ENCODE peak calls at places on chromosomes 7 and 10, in eight cellular contexts. One of them, this sample, is unnamed.
A peak's percentile ranks its signal among the peaks of the same experiment; 100 is the strongest.

GRCh38 chr10:78542536-78542935 is 508.9 kb downstream of the RPS24 start:
- DNase-seq in A549: no peak
- DNase-seq in H1: no peak
- DNase-seq in right atrium auricular region: no peak
- DNase-seq in cardiac muscle cell: no peak
- DNase-seq in caudate nucleus: no peak
- DNase-seq in PC-3: no peak
- DNase-seq in substantia nigra: no peak
- DNase-seq in this sample: no peak

GRCh38 chr7:46550864-46551263 is 629.8 kb upstream of the IGFBP3 start:
- DNase-seq in caudate nucleus: no peak
- DNase-seq in substantia nigra: no peak
- DNase-seq in A549: no peak
- DNase-seq in H1: no peak
- DNase-seq in cardiac muscle cell: no peak
- DNase-seq in right atrium auricular region: no peak
- DNase-seq in PC-3: no peak
- DNase-seq in this sample: no peak

GRCh38 chr10:13750299-13751190 is 163.8 kb downstream of the PRPF18 start:
- DNase-seq in substantia nigra: no peak
- DNase-seq in H1: no peak
- DNase-seq in PC-3: no peak
- DNase-seq in caudate nucleus: no peak
- DNase-seq in A549: no peak
- DNase-seq in right atrium auricular region: no peak
- DNase-seq in cardiac muscle cell: no peak
- DNase-seq in this sample: no peak

GRCh38 chr7:40966693-40967092 is 736.2 kb downstream of the INHBA start:
- DNase-seq in caudate nucleus: no peak
- DNase-seq in A549: no peak
- DNase-seq in PC-3: no peak
- DNase-seq in substantia nigra: no peak
- DNase-seq in H1: no peak
- DNase-seq in cardiac muscle cell: no peak
- DNase-seq in right atrium auricular region: no peak
- DNase-seq in this sample: no peak

GRCh38 chr7:19772323-19772722 is 1.1 kb downstream of the TMEM196 start:
- DNase-seq in right atrium auricular region: no peak
- DNase-seq in A549: no peak
- DNase-seq in caudate nucleus: no peak
- DNase-seq in cardiac muscle cell: no peak
- DNase-seq in H1: no peak
- DNase-seq in PC-3: no peak
- DNase-seq in substantia nigra: no peak
- DNase-seq in this sample: no peak

GRCh38 chr10:70967591-70968588 is 79.5 kb upstream of the PCBD1 start:
- DNase-seq in A549: no peak
- DNase-seq in cardiac muscle cell: peak; percentile 18
- DNase-seq in caudate nucleus: no peak
- DNase-seq in PC-3: peak; percentile 43
- DNase-seq in H1: no peak
- DNase-seq in right atrium auricular region: no peak
- DNase-seq in substantia nigra: no peak
- DNase-seq in this sample: peak; percentile 62

GRCh38 chr10:644943-645334 is 44.5 kb downstream of the DIP2C start:
- DNase-seq in cardiac muscle cell: no peak
- DNase-seq in substantia nigra: no peak
- DNase-seq in H1: no peak
- DNase-seq in caudate nucleus: no peak
- DNase-seq in A549: no peak
- DNase-seq in PC-3: no peak
- DNase-seq in right atrium auricular region: no peak
- DNase-seq in this sample: no peak

GRCh38 chr7:126973066-126973465 is 279.7 kb downstream of the GRM8 start:
- DNase-seq in PC-3: no peak
- DNase-seq in right atrium auricular region: no peak
- DNase-seq in substantia nigra: no peak
- DNase-seq in H1: no peak
- DNase-seq in A549: no peak
- DNase-seq in caudate nucleus: no peak
- DNase-seq in cardiac muscle cell: no peak
- DNase-seq in this sample: no peak

GRCh38 chr7:128349121-128349825 is 5.6 kb upstream of the RBM28 start:
- DNase-seq in PC-3: no peak
- DNase-seq in A549: no peak
- DNase-seq in substantia nigra: no peak
- DNase-seq in cardiac muscle cell: no peak
- DNase-seq in H1: no peak
- DNase-seq in right atrium auricular region: no peak
- DNase-seq in caudate nucleus: no peak
- DNase-seq in this sample: peak; percentile 49

GRCh38 chr7:77687747-77688144 is 8.5 kb upstream of the RSBN1L start:
- DNase-seq in right atrium auricular region: no peak
- DNase-seq in PC-3: no peak
- DNase-seq in cardiac muscle cell: no peak
- DNase-seq in caudate nucleus: no peak
- DNase-seq in H1: no peak
- DNase-seq in A549: no peak
- DNase-seq in substantia nigra: no peak
- DNase-seq in this sample: no peak
- H3K27ac ChIP-seq in right atrium auricular region: no peak overlapping the region
- H3K27ac ChIP-seq in PC-3: no peak overlapping the region
- H3K27ac ChIP-seq in cardiac muscle cell: no peak overlapping the region
- H3K27ac ChIP-seq in caudate nucleus: no peak overlapping the region
- H3K27ac ChIP-seq in H1: no peak overlapping the region
- H3K27ac ChIP-seq in A549: no peak overlapping the region
- H3K27ac ChIP-seq in substantia nigra: no peak overlapping the region
- H3K27ac ChIP-seq in this sample: no peak overlapping the region

GRCh38 chr10:68406815-68407585 is at the start of gene RUFY2:
- DNase-seq in caudate nucleus: peak; percentile 72
- DNase-seq in PC-3: peak; percentile 91
- DNase-seq in right atrium auricular region: peak; percentile 63
- DNase-seq in cardiac muscle cell: peak; percentile 88
- DNase-seq in H1: peak; percentile 91
- DNase-seq in A549: peak; percentile 59
- DNase-seq in substantia nigra: peak; percentile 75
- DNase-seq in this sample: peak; percentile 85
- H3K27ac ChIP-seq in caudate nucleus: peak within 1 kb of the TSS; percentile 91
- H3K27ac ChIP-seq in PC-3: peak within 1 kb of the TSS; percentile 27
- H3K27ac ChIP-seq in right atrium auricular region: peak within 1 kb of the TSS; percentile 95
- H3K27ac ChIP-seq in cardiac muscle cell: peak within 1 kb of the TSS; percentile 90
- H3K27ac ChIP-seq in H1: peak within 1 kb of the TSS; percentile 88
- H3K27ac ChIP-seq in A549: peak within 1 kb of the TSS; percentile 91
- H3K27ac ChIP-seq in substantia nigra: peak within 1 kb of the TSS; percentile 96
- H3K27ac ChIP-seq in this sample: peak within 1 kb of the TSS; percentile 96

DNA sequence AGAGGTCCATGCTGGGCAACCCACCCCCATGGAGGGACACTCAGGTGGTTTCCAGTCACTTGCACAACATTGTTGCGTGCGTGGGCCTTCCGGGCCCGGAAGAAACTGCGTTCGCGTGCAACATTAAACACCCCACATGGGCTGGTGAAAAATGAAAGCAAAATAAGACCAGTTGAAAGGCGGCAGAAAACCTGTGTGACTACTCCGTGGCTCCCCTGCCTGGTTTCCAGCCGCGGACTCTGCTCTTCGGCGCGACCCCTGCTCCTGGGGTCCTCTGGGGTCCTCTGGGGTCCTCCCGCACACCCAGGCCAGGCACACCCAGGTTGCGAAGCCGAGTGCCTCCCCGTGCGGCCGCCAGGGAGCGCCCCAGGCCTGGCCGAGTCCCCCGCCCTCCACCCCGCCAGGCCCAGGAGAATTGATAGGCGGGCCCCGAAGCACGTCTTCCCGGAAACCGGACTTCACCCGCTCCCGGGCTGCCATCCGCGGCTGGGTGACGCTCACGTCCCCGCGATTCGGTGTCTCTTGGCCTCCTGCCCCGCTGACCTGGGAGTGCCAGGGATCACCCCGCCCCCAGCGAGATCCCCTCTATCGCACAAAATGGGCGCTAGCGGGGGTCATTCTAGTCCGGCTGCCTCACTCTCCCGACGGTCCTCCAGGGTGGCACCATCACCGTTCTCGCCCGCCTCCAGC is 1.9 kb upstream of the SH2D4B start:
- DNase-seq in cardiac muscle cell: peak; percentile 55
- DNase-seq in PC-3: no peak
- DNase-seq in right atrium auricular region: no peak
- DNase-seq in H1: peak; percentile 78
- DNase-seq in caudate nucleus: no peak
- DNase-seq in substantia nigra: no peak
- DNase-seq in A549: peak; percentile 89
- DNase-seq in this sample: no peak
- H3K27ac ChIP-seq in cardiac muscle cell: no peak overlapping the region
- H3K27ac ChIP-seq in PC-3: no peak overlapping the region
- H3K27ac ChIP-seq in right atrium auricular region: peak overlapping the region; percentile 49
- H3K27ac ChIP-seq in H1: no peak overlapping the region
- H3K27ac ChIP-seq in caudate nucleus: no peak overlapping the region
- H3K27ac ChIP-seq in substantia nigra: peak overlapping the region; percentile 45
- H3K27ac ChIP-seq in A549: peak overlapping the region; percentile 79
- H3K27ac ChIP-seq in this sample: no peak overlapping the region

GRCh38 chr7:1523838-1524237 is 6.7 kb upstream of the MAFK start:
- DNase-seq in A549: no peak
- DNase-seq in H1: no peak
- DNase-seq in right atrium auricular region: no peak
- DNase-seq in cardiac muscle cell: no peak
- DNase-seq in substantia nigra: no peak
- DNase-seq in caudate nucleus: no peak
- DNase-seq in PC-3: no peak
- DNase-seq in this sample: no peak
- H3K27ac ChIP-seq in A549: peak overlapping the region; percentile 95
- H3K27ac ChIP-seq in H1: no peak overlapping the region
- H3K27ac ChIP-seq in right atrium auricular region: no peak overlapping the region
- H3K27ac ChIP-seq in cardiac muscle cell: no peak overlapping the region
- H3K27ac ChIP-seq in substantia nigra: no peak overlapping the region
- H3K27ac ChIP-seq in caudate nucleus: no peak overlapping the region
- H3K27ac ChIP-seq in PC-3: no peak overlapping the region
- H3K27ac ChIP-seq in this sample: no peak overlapping the region

GRCh38 chr7:50720295-50720694 is 62.4 kb downstream of the GRB10 start:
- DNase-seq in caudate nucleus: no peak
- DNase-seq in A549: no peak
- DNase-seq in H1: no peak
- DNase-seq in substantia nigra: no peak
- DNase-seq in right atrium auricular region: no peak
- DNase-seq in PC-3: no peak
- DNase-seq in cardiac muscle cell: no peak
- DNase-seq in this sample: no peak
- H3K27ac ChIP-seq in caudate nucleus: no peak overlapping the region
- H3K27ac ChIP-seq in A549: no peak overlapping the region
- H3K27ac ChIP-seq in H1: no peak overlapping the region
- H3K27ac ChIP-seq in substantia nigra: no peak overlapping the region
- H3K27ac ChIP-seq in right atrium auricular region: no peak overlapping the region
- H3K27ac ChIP-seq in PC-3: no peak overlapping the region
- H3K27ac ChIP-seq in cardiac muscle cell: no peak overlapping the region
- H3K27ac ChIP-seq in this sample: no peak overlapping the region

DNA sequence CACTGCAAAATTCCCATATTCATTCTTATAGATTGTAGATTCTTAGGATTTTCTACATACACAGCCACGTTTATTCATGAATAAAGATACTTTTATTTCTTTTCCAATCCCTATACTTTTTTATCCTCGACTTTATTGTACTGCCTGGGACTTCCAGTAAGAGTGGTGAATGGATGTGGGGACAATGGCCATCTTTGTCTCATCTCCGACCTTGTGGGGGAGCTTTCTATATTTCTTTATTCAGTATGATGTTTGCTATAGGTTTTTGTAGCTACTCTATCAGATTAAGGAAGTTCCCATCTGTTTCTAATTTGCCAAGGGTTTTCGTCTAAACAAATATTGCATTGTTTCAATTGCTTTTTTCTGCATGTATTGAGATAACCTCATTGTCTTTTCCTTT is 184.3 kb downstream of the FOXP2 start:
- DNase-seq in A549: no peak
- DNase-seq in H1: no peak
- DNase-seq in caudate nucleus: no peak
- DNase-seq in substantia nigra: no peak
- DNase-seq in PC-3: no peak
- DNase-seq in cardiac muscle cell: no peak
- DNase-seq in right atrium auricular region: no peak
- DNase-seq in this sample: no peak
- H3K27ac ChIP-seq in A549: no peak overlapping the region
- H3K27ac ChIP-seq in H1: no peak overlapping the region
- H3K27ac ChIP-seq in caudate nucleus: no peak overlapping the region
- H3K27ac ChIP-seq in substantia nigra: no peak overlapping the region
- H3K27ac ChIP-seq in PC-3: no peak overlapping the region
- H3K27ac ChIP-seq in cardiac muscle cell: no peak overlapping the region
- H3K27ac ChIP-seq in right atrium auricular region: no peak overlapping the region
- H3K27ac ChIP-seq in this sample: no peak overlapping the region

DNA sequence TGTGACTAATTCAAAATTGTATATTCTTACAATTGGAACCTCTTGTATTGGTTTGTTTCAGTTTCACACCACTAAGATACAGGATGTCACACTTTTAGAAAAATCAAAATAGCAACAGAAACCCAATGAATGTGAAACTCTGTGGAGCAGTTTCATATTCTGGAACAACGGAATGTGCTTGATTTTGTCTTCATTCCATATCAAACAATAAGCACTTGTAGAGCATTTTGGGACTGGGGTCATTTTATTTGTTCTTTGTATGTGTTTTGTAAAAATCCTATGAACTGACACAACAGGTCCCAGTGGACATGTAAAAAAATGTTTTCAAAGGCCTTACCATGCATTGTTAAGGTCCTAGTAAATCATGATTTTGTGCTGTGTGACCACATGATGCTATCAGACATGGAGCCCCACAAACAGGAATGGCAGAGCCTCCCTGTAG is 123.1 kb downstream of the DKK1 start:
- DNase-seq in A549: no peak
- DNase-seq in PC-3: no peak
- DNase-seq in caudate nucleus: no peak
- DNase-seq in substantia nigra: no peak
- DNase-seq in H1: no peak
- DNase-seq in right atrium auricular region: no peak
- DNase-seq in cardiac muscle cell: no peak
- DNase-seq in this sample: no peak
- H3K27ac ChIP-seq in A549: no peak overlapping the region
- H3K27ac ChIP-seq in PC-3: no peak overlapping the region
- H3K27ac ChIP-seq in caudate nucleus: no peak overlapping the region
- H3K27ac ChIP-seq in substantia nigra: no peak overlapping the region
- H3K27ac ChIP-seq in H1: no peak overlapping the region
- H3K27ac ChIP-seq in right atrium auricular region: no peak overlapping the region
- H3K27ac ChIP-seq in cardiac muscle cell: no peak overlapping the region
- H3K27ac ChIP-seq in this sample: no peak overlapping the region

GRCh38 chr10:122308487-122309141 is 37.5 kb downstream of the BTBD16 start:
- DNase-seq in right atrium auricular region: peak; percentile 55
- DNase-seq in A549: no peak
- DNase-seq in PC-3: no peak
- DNase-seq in H1: no peak
- DNase-seq in substantia nigra: no peak
- DNase-seq in caudate nucleus: no peak
- DNase-seq in cardiac muscle cell: no peak
- DNase-seq in this sample: no peak
- H3K27ac ChIP-seq in right atrium auricular region: peak overlapping the region; percentile 77
- H3K27ac ChIP-seq in A549: peak overlapping the region; percentile 94
- H3K27ac ChIP-seq in PC-3: peak overlapping the region; percentile 85
- H3K27ac ChIP-seq in H1: no peak overlapping the region
- H3K27ac ChIP-seq in substantia nigra: peak overlapping the region; percentile 40
- H3K27ac ChIP-seq in caudate nucleus: no peak overlapping the region
- H3K27ac ChIP-seq in cardiac muscle cell: peak overlapping the region; percentile 53
- H3K27ac ChIP-seq in this sample: no peak overlapping the region

GRCh38 chr7:43878867-43879266 is 9.6 kb upstream of the MRPS24 start:
- DNase-seq in caudate nucleus: no peak
- DNase-seq in substantia nigra: no peak
- DNase-seq in A549: no peak
- DNase-seq in H1: no peak
- DNase-seq in PC-3: no peak
- DNase-seq in right atrium auricular region: no peak
- DNase-seq in cardiac muscle cell: peak; percentile 81
- DNase-seq in this sample: no peak
- H3K27ac ChIP-seq in caudate nucleus: no peak overlapping the region
- H3K27ac ChIP-seq in substantia nigra: no peak overlapping the region
- H3K27ac ChIP-seq in A549: no peak overlapping the region
- H3K27ac ChIP-seq in H1: no peak overlapping the region
- H3K27ac ChIP-seq in PC-3: peak overlapping the region; percentile 47
- H3K27ac ChIP-seq in right atrium auricular region: peak overlapping the region; percentile 75
- H3K27ac ChIP-seq in cardiac muscle cell: peak overlapping the region; percentile 4
- H3K27ac ChIP-seq in this sample: no peak overlapping the region